ENCODE peak calls at places on chromosomes 1 and 21, in ten cellular contexts. G is endodermal cell; L is NCI-H2081; Q is HuH-7.5; N is T-cell; M is stromal cell of bone marrow; W is cardiac septum; C is caudate nucleus; J is body of pancreas; Y is activated naive CD4-positive, alpha-beta T cell. I is an unnamed sample.

GRCh38 chr1:66693856-66694255 is 58.4 kb upstream of the DYNLT5 start:
- DNase-seq in L (no peak), J (no peak), Y (no peak), G (no peak), M (no peak), Q (no peak), W (no peak), C (no peak), N (no peak), I (no peak)

GRCh38 chr1:10685851-10686403 is 110.5 kb downstream of the CASZ1 start:
- DNase-seq in G (no peak), J (peak), N (no peak), Q (peak), W (no peak), L (no peak), Y (no peak), C (no peak), M (no peak), I (no peak)

GRCh38 chr1:65691152-65691900 is 101.4 kb upstream of the PDE4B start:
- DNase-seq in M (no peak), L (no peak), J (no peak), Q (no peak), W (no peak), N (no peak), Y (no peak), C (peak), G (no peak), I (no peak)

GRCh38 chr1:64898107-64898861 is 68.1 kb downstream of the JAK1 start:
- DNase-seq in Q (peak), C (no peak), J (peak), Y (no peak), N (no peak), W (peak), G (peak), M (peak), L (no peak), I (peak)

GRCh38 chr1:64871256-64871655 is 95.1 kb downstream of the JAK1 start:
- DNase-seq in Q (no peak), Y (no peak), C (no peak), M (no peak), J (no peak), L (no peak), W (no peak), G (no peak), N (no peak), I (no peak)

GRCh38 chr1:27166351-27166802 is 11.5 kb upstream of the SLC9A1 start:
- DNase-seq in G (no peak), N (no peak), C (no peak), Y (no peak), W (no peak), M (no peak), L (no peak), J (no peak), Q (no peak), I (no peak)

GRCh38 chr1:240126821-240127220 is 35.1 kb downstream of the FMN2 start:
- DNase-seq in C (no peak), L (no peak), M (no peak), Q (no peak), N (no peak), W (no peak), Y (no peak), J (no peak), G (no peak), I (no peak)

GRCh38 chr1:163673076-163673475 is 351.3 kb downstream of the NUF2 start:
- DNase-seq in Y (no peak), C (no peak), Q (no peak), M (no peak), J (no peak), L (no peak), N (no peak), W (no peak), G (no peak), I (no peak)

GRCh38 chr21:25790122-25790951 is 55.6 kb downstream of the GABPA start:
- DNase-seq in N (no peak), Q (peak), W (no peak), M (peak), C (no peak), Y (no peak), J (no peak), G (peak), L (peak), I (no peak)

GRCh38 chr1:114715952-114716303 is 643 bp downstream of the NRAS start:
- DNase-seq in Q (no peak), Y (no peak), C (no peak), G (no peak), L (no peak), N (no peak), J (no peak), M (no peak), W (no peak), I (no peak)

GRCh38 chr1:238135708-238136107 is 245.0 kb upstream of the ZP4 start:
- DNase-seq in L (no peak), N (no peak), C (no peak), W (no peak), G (no peak), J (no peak), M (no peak), Q (no peak), Y (no peak), I (no peak)

GRCh38 chr1:186577633-186578032 is 102.6 kb downstream of the PTGS2 start:
- DNase-seq in N (no peak), M (no peak), W (no peak), L (no peak), Q (no peak), Y (no peak), J (no peak), C (no peak), G (no peak), I (no peak)

GRCh38 chr1:179754031-179754624 is 11.0 kb downstream of the FAM163A start:
- DNase-seq in C (no peak), M (peak), N (no peak), G (no peak), L (no peak), Y (no peak), J (no peak), Q (no peak), W (no peak), I (no peak)

GRCh38 chr1:230827801-230828200 is 40.5 kb downstream of the C1orf198 start:
- DNase-seq in M (no peak), Y (no peak), J (no peak), Q (no peak), L (no peak), G (peak), W (no peak), C (no peak), N (no peak), I (no peak)

GRCh38 chr1:110002695-110003094 is 18.1 kb downstream of the AHCYL1 start:
- DNase-seq in W (no peak), Q (no peak), G (no peak), C (no peak), M (no peak), L (no peak), N (no peak), Y (no peak), J (no peak), I (no peak)

GRCh38 chr1:228943436-228943835 is 208.2 kb downstream of the RHOU start:
- DNase-seq in M (no peak), J (no peak), Y (no peak), Q (no peak), C (no peak), W (no peak), G (no peak), L (no peak), N (no peak), I (no peak)

GRCh38 chr1:111843177-111843576 is 87.5 kb downstream of the DDX20 start:
- DNase-seq in G (no peak), C (no peak), N (no peak), M (no peak), J (no peak), W (peak), Q (no peak), Y (no peak), L (no peak), I (no peak)

GRCh38 chr1:211603191-211603701 is 24.3 kb upstream of the SLC30A1 start:
- DNase-seq in Y (no peak), W (no peak), Q (no peak), G (no peak), M (no peak), N (no peak), C (no peak), L (no peak), J (no peak), I (no peak)

GRCh38 chr1:95236784-95237575 is 3.0 kb downstream of the RWDD3 start:
- DNase-seq in J (no peak), W (no peak), M (no peak), L (no peak), Y (no peak), G (no peak), C (no peak), Q (no peak), N (no peak), I (no peak)

GRCh38 chr1:51488372-51489050 is 30.6 kb downstream of the EPS15 start:
- DNase-seq in Y (no peak), N (no peak), C (no peak), J (no peak), L (no peak), M (no peak), Q (no peak), W (no peak), G (no peak), I (no peak)

GRCh38 chr1:230158422-230159291 is 91.6 kb downstream of the GALNT2 start:
- DNase-seq in G (peak), L (peak), M (no peak), W (no peak), J (no peak), Q (peak), C (no peak), Y (no peak), N (no peak), I (no peak)

GRCh38 chr1:12472798-12473551 is 145.0 kb downstream of the DHRS3 start:
- DNase-seq in G (no peak), L (no peak), J (no peak), W (no peak), N (peak), C (no peak), Y (peak), Q (no peak), M (no peak), I (no peak)

GRCh38 chr1:246159290-246160227 is 347.5 kb downstream of the SMYD3 start:
- DNase-seq in N (no peak), J (no peak), M (no peak), Y (no peak), W (no peak), L (no peak), C (no peak), G (no peak), Q (no peak), I (no peak)

GRCh38 chr21:44653656-44654575 is 543 bp downstream of the KRTAP12-4 start:
- DNase-seq in W (no peak), G (no peak), N (peak), Q (no peak), C (no peak), Y (peak), L (peak), J (peak), M (no peak), I (no peak)

GRCh38 chr1:151314137-151314875 is 12.9 kb downstream of the PI4KB start:
- DNase-seq in L (no peak), N (no peak), M (peak), C (peak), W (peak), Q (no peak), Y (no peak), G (no peak), J (peak), I (peak)

I was measured in omental fat pad.